ENCODE peak calls at places on chromosomes 4 and X, in seven cellular contexts. F, G, A, D, U, Q and V are unnamed samples.
A peak's percentile ranks its signal among the peaks of the same experiment; 100 is the strongest.

GRCh38 chr4:54525602-54526001 is 132.2 kb upstream of the KIT start:
- DNase-seq in F (no peak), G (peak; percentile 67), A (peak; percentile 97), D (no peak), U (no peak), Q (no peak), V (peak; percentile 28)

GRCh38 chrX:143781103-143781502 is 60.6 kb upstream of the SPANXN2 start:
- DNase-seq in F (no peak), G (peak; percentile 15), A (peak; percentile 12), D (no peak), U (no peak), Q (no peak), V (no peak)

GRCh38 chr4:133148690-133149363 is at the start of gene PCDH10:
- DNase-seq in F (peak; percentile 96), G (peak; percentile 93), A (peak; percentile 86), D (no peak), U (no peak), Q (peak; percentile 15), V (peak; percentile 97)

GRCh38 chr4:144582975-144583374 is 63.0 kb upstream of the HHIP start:
- DNase-seq in F (no peak), G (no peak), A (no peak), D (no peak), U (no peak), Q (no peak), V (no peak)

GRCh38 chr4:176435891-176436499 is 116.2 kb downstream of the SPCS3 start:
- DNase-seq in F (no peak), G (no peak), A (peak; percentile 33), D (no peak), U (no peak), Q (no peak), V (no peak)

GRCh38 chr4:125789018-125789417 is 474.3 kb downstream of the FAT4 start:
- DNase-seq in F (no peak), G (no peak), A (no peak), D (no peak), U (no peak), Q (no peak), V (no peak)

GRCh38 chr4:137981277-137981676 is 260.9 kb downstream of the SLC7A11 start:
- DNase-seq in F (no peak), G (peak; percentile 54), A (peak; percentile 61), D (no peak), U (no peak), Q (no peak), V (no peak)

GRCh38 chrX:1535241-1536041 is 1.5 kb downstream of the P2RY8 start:
- DNase-seq in F (no peak), G (no peak), A (no peak), D (peak; percentile 40), U (peak; percentile 83), Q (peak; percentile 72), V (no peak)

GRCh38 chrX:1322393-1322792 is 14.2 kb upstream of the IL3RA start:
- DNase-seq in F (no peak), G (no peak), A (peak; percentile 45), D (no peak), U (no peak), Q (peak; percentile 22), V (no peak)

GRCh38 chrX:132092439-132093065 is 35.3 kb downstream of the FRMD7 start:
- DNase-seq in F (peak; percentile 78), G (peak; percentile 46), A (peak; percentile 78), D (peak; percentile 3), U (peak; percentile 74), Q (peak; percentile 42), V (peak; percentile 30)

GRCh38 chrX:115337735-115338134 is 48.2 kb downstream of the LUZP4 start:
- DNase-seq in F (no peak), G (no peak), A (no peak), D (no peak), U (no peak), Q (no peak), V (peak; percentile 12)

GRCh38 chr4:155799106-155799793 is 40.4 kb downstream of the GUCY1B1 start:
- DNase-seq in F (no peak), G (no peak), A (no peak), D (no peak), U (no peak), Q (no peak), V (no peak)

GRCh38 chrX:15761564-15762191 is 23.6 kb downstream of the CA5B start:
- DNase-seq in F (peak; percentile 70), G (peak; percentile 24), A (peak; percentile 37), D (no peak), U (peak; percentile 65), Q (no peak), V (peak; percentile 22)

GRCh38 chr4:75141162-75141561 is 208.2 kb downstream of the PARM1 start:
- DNase-seq in F (peak; percentile 13), G (no peak), A (no peak), D (no peak), U (no peak), Q (no peak), V (no peak)

GRCh38 chr4:85953651-85954018 is 406.2 kb downstream of the MAPK10 start:
- DNase-seq in F (no peak), G (peak; percentile 68), A (peak; percentile 94), D (no peak), U (no peak), Q (no peak), V (peak; percentile 58)

GRCh38 chrX:107684956-107685385 is 56.7 kb downstream of the PRPS1 start:
- DNase-seq in F (no peak), G (peak; percentile 90), A (peak; percentile 94), D (no peak), U (no peak), Q (no peak), V (peak; percentile 87)

GRCh38 chrX:13906103-13906502 is 89.2 kb upstream of the GPM6B start:
- DNase-seq in F (peak; percentile 12), G (no peak), A (no peak), D (no peak), U (no peak), Q (no peak), V (no peak)

GRCh38 chrX:12065251-12065650 is 73.0 kb upstream of the FRMPD4 start:
- DNase-seq in F (peak; percentile 63), G (peak; percentile 14), A (peak; percentile 57), D (no peak), U (no peak), Q (no peak), V (no peak)

GRCh38 chr4:6308890-6309643 is 39.4 kb downstream of the WFS1 start:
- DNase-seq in F (peak; percentile 83), G (no peak), A (peak; percentile 28), D (no peak), U (no peak), Q (no peak), V (peak; percentile 29)

GRCh38 chr4:81481151-81481550 is 9.4 kb upstream of the RASGEF1B start:
- DNase-seq in F (no peak), G (no peak), A (no peak), D (no peak), U (no peak), Q (no peak), V (no peak)

GRCh38 chr4:14853186-14853946 is 148.9 kb upstream of the CPEB2 start:
- DNase-seq in F (no peak), G (peak; percentile 20), A (peak; percentile 67), D (no peak), U (no peak), Q (no peak), V (no peak)

GRCh38 chrX:49185062-49185394 is 1.1 kb downstream of the PRICKLE3 start:
- DNase-seq in F (no peak), G (no peak), A (no peak), D (no peak), U (no peak), Q (no peak), V (no peak)

GRCh38 chrX:108439434-108439883 is at the start of gene COL4A5:
- DNase-seq in F (peak; percentile 87), G (peak; percentile 87), A (peak; percentile 70), D (no peak), U (no peak), Q (no peak), V (peak; percentile 55)

GRCh38 chrX:103398321-103398937 is 22.1 kb downstream of the BEX3 start:
- DNase-seq in F (no peak), G (peak; percentile 73), A (peak; percentile 90), D (no peak), U (no peak), Q (no peak), V (peak; percentile 26)

GRCh38 chr4:24795666-24796381 is 451 bp downstream of the SOD3 start:
- DNase-seq in F (no peak), G (no peak), A (no peak), D (no peak), U (no peak), Q (no peak), V (no peak)

GRCh38 chr4:65968873-65969272 is 298.6 kb upstream of the EPHA5 start:
- DNase-seq in F (no peak), G (no peak), A (no peak), D (no peak), U (no peak), Q (no peak), V (no peak)

GRCh38 chr4:76738081-76738931 is 159.6 kb downstream of the SOWAHB start:
- DNase-seq in F (no peak), G (peak; percentile 67), A (peak; percentile 84), D (no peak), U (no peak), Q (no peak), V (peak; percentile 65)

GRCh38 chr4:81472249-81473085 is 760 bp upstream of the RASGEF1B start:
- DNase-seq in F (peak; percentile 60), G (peak; percentile 56), A (peak; percentile 22), D (no peak), U (no peak), Q (no peak), V (peak; percentile 23)

GRCh38 chrX:106170318-106170717 is 2.2 kb downstream of the PWWP3B start:
- DNase-seq in F (no peak), G (no peak), A (no peak), D (no peak), U (no peak), Q (no peak), V (no peak)

GRCh38 chr4:53847935-53848334 is 216.5 kb downstream of the CHIC2 start:
- DNase-seq in F (no peak), G (no peak), A (no peak), D (no peak), U (no peak), Q (no peak), V (no peak)

GRCh38 chr4:124940387-124940786 is 227.9 kb upstream of the ANKRD50 start:
- DNase-seq in F (no peak), G (peak; percentile 76), A (peak; percentile 92), D (no peak), U (no peak), Q (no peak), V (no peak)